ENCODE peak calls at places on chromosomes 3 and 15, in four cellular contexts. Z is tibial nerve, L is Peyer's patch, G is breast epithelium. Q is an unnamed sample.

GRCh38 chr15:50879016-50879415 is 29.5 kb upstream of the AP4E1 start:
- DNase-seq in L (no peak), Z (no peak), G (no peak), Q (no peak)

GRCh38 chr3:175266478-175266877 is 407.3 kb downstream of the NAALADL2 start:
- DNase-seq in Z (no peak), G (no peak), L (no peak), Q (no peak)

GRCh38 chr3:95172144-95172543 is 1109.3 kb downstream of the NSUN3 start:
- DNase-seq in G (no peak), Z (no peak), L (no peak), Q (no peak)

GRCh38 chr3:37711721-37712120 is 150.0 kb upstream of the CTDSPL start:
- DNase-seq in L (no peak), G (no peak), Z (no peak), Q (no peak)

GRCh38 chr3:139555249-139555648 is 15.7 kb upstream of the RBP1 start:
- DNase-seq in G (no peak), Z (no peak), L (no peak), Q (no peak)

GRCh38 chr3:195752066-195752465 is 31.3 kb downstream of the MUC20 start:
- DNase-seq in Z (no peak), L (no peak), G (no peak), Q (no peak)

GRCh38 chr3:183907911-183908331 is 23.2 kb upstream of the PARL start:
- DNase-seq in G (no peak), Z (no peak), L (no peak), Q (no peak)

GRCh38 chr3:186783731-186784515 is 546 bp downstream of the EIF4A2 start:
- DNase-seq in G (peak; percentile 68), L (peak; percentile 78), Z (peak; percentile 80), Q (peak; percentile 27)

GRCh38 chr15:70054884-70055387 is 42.8 kb downstream of the TLE3 start:
- DNase-seq in G (no peak), L (no peak), Z (no peak), Q (no peak)

GRCh38 chr3:44915702-44916438 is 41.5 kb downstream of the TGM4 start:
- DNase-seq in L (no peak), G (no peak), Z (no peak), Q (peak; percentile 23)

GRCh38 chr3:141021261-141021660 is 29.9 kb upstream of the SPSB4 start:
- DNase-seq in G (no peak), L (no peak), Z (no peak), Q (no peak)

GRCh38 chr3:188861847-188862740 is 309.7 kb upstream of the TPRG1 start:
- DNase-seq in G (no peak), Z (no peak), L (no peak), Q (no peak)

GRCh38 chr15:70281811-70282307 is 184.1 kb upstream of the TLE3 start:
- DNase-seq in Z (no peak), L (peak; percentile 34), G (no peak), Q (no peak)

GRCh38 chr15:101718896-101719295 is 5.4 kb downstream of the TARS3 start:
- DNase-seq in L (no peak), Z (no peak), G (no peak), Q (no peak)

GRCh38 chr3:19937459-19938362 is 3.7 kb upstream of the EFHB start:
- DNase-seq in G (no peak), Z (no peak), L (no peak), Q (peak; percentile 27)

GRCh38 chr3:8481380-8481779 is 20.2 kb upstream of the LMCD1 start:
- DNase-seq in Z (no peak), G (no peak), L (no peak), Q (no peak)

GRCh38 chr3:151430821-151431484 is 29.9 kb downstream of the IGSF10 start:
- DNase-seq in L (no peak), G (no peak), Z (no peak), Q (no peak)

GRCh38 chr15:60299452-60300047 is 98.2 kb downstream of the ANXA2 start:
- DNase-seq in L (no peak), G (no peak), Z (no peak), Q (no peak)

GRCh38 chr15:69126054-69126469 is 34.4 kb upstream of the GLCE start:
- DNase-seq in G (no peak), L (no peak), Z (no peak), Q (no peak)

GRCh38 chr15:28944696-28945300 is 59.0 kb downstream of the APBA2 start:
- DNase-seq in Z (no peak), G (no peak), L (no peak), Q (no peak)

GRCh38 chr3:151553873-151554272 is 93.0 kb upstream of the IGSF10 start:
- DNase-seq in Z (no peak), L (no peak), G (no peak), Q (no peak)

GRCh38 chr15:35756588-35756987 is 210.6 kb upstream of the DPH6 start:
- DNase-seq in L (no peak), G (no peak), Z (no peak), Q (no peak)

GRCh38 chr3:58352624-58353023 is 19.9 kb downstream of the PXK start:
- DNase-seq in G (no peak), L (no peak), Z (no peak), Q (no peak)

GRCh38 chr3:16173696-16174355 is 654 bp upstream of the GALNT15 start:
- DNase-seq in G (no peak), Z (no peak), L (no peak), Q (no peak)

GRCh38 chr15:48875241-48875640 is 2.7 kb upstream of the EID1 start:
- DNase-seq in Z (no peak), L (no peak), G (no peak), Q (no peak)

GRCh38 chr3:41961750-41962679 is at the start of gene ULK4:
- DNase-seq in G (peak; percentile 95), Z (peak; percentile 93), L (peak; percentile 94), Q (peak; percentile 86)
- TF ChIP-seq POLR2A in G (no peak), Z (peak; percentile 40), L (peak; percentile 43), Q (peak; percentile 66)

GRCh38 chr3:64222501-64222900 is 2.8 kb downstream of the PRICKLE2 start:
- DNase-seq in L (no peak), Z (no peak), G (no peak), Q (no peak)

GRCh38 chr3:64223809-64224570 is 1.3 kb downstream of the PRICKLE2 start:
- DNase-seq in L (no peak), Z (no peak), G (no peak), Q (no peak)

GRCh38 chr3:64221564-64222257 is 3.6 kb downstream of the PRICKLE2 start:
- DNase-seq in L (no peak), G (no peak), Z (no peak), Q (no peak)

GRCh38 chr3:64225695-64226499 is 631 bp upstream of the PRICKLE2 start:
- DNase-seq in Z (no peak), G (no peak), L (no peak), Q (no peak)

GRCh38 chr3:64224826-64225606 is at the start of gene PRICKLE2:
- DNase-seq in G (peak; percentile 89), L (peak; percentile 16), Z (peak; percentile 78), Q (peak; percentile 45)
- TF ChIP-seq POLR2A in G (no peak), L (no peak), Z (peak; percentile 57), Q (no peak)

GRCh38 chr15:57582080-57582479 is 9.6 kb upstream of the MYZAP start:
- DNase-seq in G (no peak), L (no peak), Z (no peak), Q (no peak)

GRCh38 chr15:57583282-57583681 is 8.4 kb upstream of the MYZAP start:
- DNase-seq in L (no peak), Z (no peak), G (no peak), Q (no peak)

GRCh38 chr15:57580866-57581265 is 10.8 kb upstream of the MYZAP start:
- DNase-seq in L (no peak), G (no peak), Z (no peak), Q (no peak)

GRCh38 chr15:57580428-57580827 is 11.3 kb upstream of the MYZAP start:
- DNase-seq in Z (no peak), L (no peak), G (no peak), Q (no peak)

GRCh38 chr15:57578288-57578900 is 13.3 kb upstream of the MYZAP start:
- DNase-seq in G (no peak), L (no peak), Z (no peak), Q (no peak)
- TF ChIP-seq POLR2A in G (no peak), L (no peak), Z (no peak), Q (no peak)

GRCh38 chr3:134517796-134518195 is 31.9 kb downstream of the CEP63 start:
- DNase-seq in G (no peak), Z (no peak), L (no peak), Q (no peak)
- TF ChIP-seq POLR2A in G (no peak), Z (no peak), L (no peak), Q (no peak)

DNA sequence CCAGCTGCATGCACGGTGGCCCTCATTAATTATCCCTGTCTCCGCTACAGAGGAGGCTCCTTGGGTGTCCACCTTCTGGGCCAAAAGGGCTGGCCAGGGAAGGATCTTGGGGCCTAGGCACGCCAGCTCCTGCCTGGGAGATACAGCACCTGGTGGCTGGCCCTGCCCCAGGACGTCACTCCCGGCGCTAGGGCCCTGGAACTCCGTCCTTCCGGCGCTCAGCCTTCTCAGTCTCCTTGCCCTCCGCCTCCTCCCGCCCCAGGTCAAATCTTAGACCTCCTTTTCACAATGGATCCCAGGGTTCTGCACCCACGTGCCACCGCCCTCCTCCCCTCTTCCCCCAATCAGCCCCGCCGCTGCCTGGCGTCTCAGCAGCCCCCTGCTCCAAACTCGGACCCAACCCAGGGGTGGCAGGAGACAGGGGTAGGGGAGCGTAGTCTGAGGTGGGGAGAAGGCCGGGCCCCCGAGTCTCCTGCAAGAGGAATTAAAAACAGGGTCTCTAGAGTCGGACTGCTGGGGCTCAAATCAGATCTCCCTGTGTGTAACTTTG is 937 bp downstream of the TKT start:
- DNase-seq in Z (peak; percentile 58), G (peak; percentile 36), L (peak; percentile 64), Q (peak; percentile 70)
- TF ChIP-seq POLR2A in Z (no peak), G (no peak), L (peak; percentile 55), Q (no peak)

GRCh38 chr15:79310985-79311900 is at the start of gene TMED3:
- DNase-seq in L (peak; percentile 68), Z (peak; percentile 6), G (peak; percentile 41), Q (peak; percentile 87)
- TF ChIP-seq POLR2A in L (peak; percentile 32), Z (no peak), G (no peak), Q (peak; percentile 85)

GRCh38 chr3:41210966-41211365 is 11.7 kb downstream of the CTNNB1 start:
- DNase-seq in G (no peak), Z (no peak), L (no peak), Q (no peak)
- TF ChIP-seq POLR2A in G (no peak), Z (no peak), L (no peak), Q (no peak)

GRCh38 chr15:90046846-90047481 is 45.8 kb downstream of the ZNF710 start:
- DNase-seq in G (peak; percentile 85), L (peak; percentile 67), Z (no peak), Q (no peak)
- TF ChIP-seq POLR2A in G (no peak), L (no peak), Z (no peak), Q (no peak)